ENCODE peak calls at places on chromosomes 11 and 22, in five cellular contexts. One of them, this sample, is unnamed.
A peak's percentile ranks its signal among the peaks of the same experiment; 100 is the strongest.

GRCh38 chr11:9895016-9895415 is 231.1 kb downstream of the SWAP70 start:
- DNase-seq in lower lobe of right lung: no peak
- DNase-seq in NCI-H1092: no peak
- DNase-seq in T1000: no peak
- DNase-seq in stimulated activated CD4-positive, alpha-beta T cell treated with anti-CD3 and anti-CD28 coated beads, Interleukin-4, amount 100 ng/mL, for 1 hour: no peak
- DNase-seq in this sample: peak; percentile 17

GRCh38 chr11:76808158-76808557 is 25.0 kb downstream of the TSKU start:
- DNase-seq in NCI-H1092: no peak
- DNase-seq in T1000: no peak
- DNase-seq in lower lobe of right lung: no peak
- DNase-seq in stimulated activated CD4-positive, alpha-beta T cell treated with anti-CD3 and anti-CD28 coated beads, Interleukin-4, amount 100 ng/mL, for 1 hour: no peak
- DNase-seq in this sample: no peak

GRCh38 chr11:129695543-129696308 is 119.9 kb upstream of the TMEM45B start:
- DNase-seq in lower lobe of right lung: peak; percentile 67
- DNase-seq in stimulated activated CD4-positive, alpha-beta T cell treated with anti-CD3 and anti-CD28 coated beads, Interleukin-4, amount 100 ng/mL, for 1 hour: peak; percentile 73
- DNase-seq in NCI-H1092: peak; percentile 65
- DNase-seq in T1000: no peak
- DNase-seq in this sample: no peak

GRCh38 chr11:68038226-68038717 is 553 bp upstream of the TCIRG1 start:
- DNase-seq in T1000: no peak
- DNase-seq in NCI-H1092: no peak
- DNase-seq in lower lobe of right lung: peak; percentile 59
- DNase-seq in stimulated activated CD4-positive, alpha-beta T cell treated with anti-CD3 and anti-CD28 coated beads, Interleukin-4, amount 100 ng/mL, for 1 hour: no peak
- DNase-seq in this sample: no peak

GRCh38 chr22:47102648-47103047 is 340.2 kb downstream of the TBC1D22A start:
- DNase-seq in T1000: no peak
- DNase-seq in lower lobe of right lung: no peak
- DNase-seq in NCI-H1092: no peak
- DNase-seq in stimulated activated CD4-positive, alpha-beta T cell treated with anti-CD3 and anti-CD28 coated beads, Interleukin-4, amount 100 ng/mL, for 1 hour: no peak
- DNase-seq in this sample: no peak

GRCh38 chr11:33268945-33269567 is 11.9 kb downstream of the HIPK3 start:
- DNase-seq in lower lobe of right lung: no peak
- DNase-seq in T1000: no peak
- DNase-seq in stimulated activated CD4-positive, alpha-beta T cell treated with anti-CD3 and anti-CD28 coated beads, Interleukin-4, amount 100 ng/mL, for 1 hour: no peak
- DNase-seq in NCI-H1092: no peak
- DNase-seq in this sample: no peak

GRCh38 chr11:15101072-15101701 is 13.5 kb upstream of the INSC start:
- DNase-seq in NCI-H1092: peak; percentile 64
- DNase-seq in stimulated activated CD4-positive, alpha-beta T cell treated with anti-CD3 and anti-CD28 coated beads, Interleukin-4, amount 100 ng/mL, for 1 hour: peak; percentile 40
- DNase-seq in lower lobe of right lung: peak; percentile 63
- DNase-seq in T1000: peak; percentile 31
- DNase-seq in this sample: no peak

GRCh38 chr11:116148056-116148455 is 624.7 kb downstream of the BUD13 start:
- DNase-seq in stimulated activated CD4-positive, alpha-beta T cell treated with anti-CD3 and anti-CD28 coated beads, Interleukin-4, amount 100 ng/mL, for 1 hour: no peak
- DNase-seq in lower lobe of right lung: no peak
- DNase-seq in NCI-H1092: peak; percentile 61
- DNase-seq in T1000: no peak
- DNase-seq in this sample: no peak

GRCh38 chr11:16861867-16862266 is 123.4 kb downstream of the C11orf58 start:
- DNase-seq in lower lobe of right lung: no peak
- DNase-seq in stimulated activated CD4-positive, alpha-beta T cell treated with anti-CD3 and anti-CD28 coated beads, Interleukin-4, amount 100 ng/mL, for 1 hour: no peak
- DNase-seq in T1000: no peak
- DNase-seq in NCI-H1092: no peak
- DNase-seq in this sample: no peak

GRCh38 chr11:10459029-10459970 is 4.2 kb downstream of the AMPD3 start:
- DNase-seq in T1000: no peak
- DNase-seq in lower lobe of right lung: no peak
- DNase-seq in NCI-H1092: no peak
- DNase-seq in stimulated activated CD4-positive, alpha-beta T cell treated with anti-CD3 and anti-CD28 coated beads, Interleukin-4, amount 100 ng/mL, for 1 hour: peak; percentile 56
- DNase-seq in this sample: no peak

GRCh38 chr22:39558950-39559349 is 11.6 kb upstream of the CACNA1I start:
- DNase-seq in T1000: no peak
- DNase-seq in stimulated activated CD4-positive, alpha-beta T cell treated with anti-CD3 and anti-CD28 coated beads, Interleukin-4, amount 100 ng/mL, for 1 hour: no peak
- DNase-seq in NCI-H1092: no peak
- DNase-seq in lower lobe of right lung: no peak
- DNase-seq in this sample: no peak

GRCh38 chr11:27293500-27294417 is 69.3 kb downstream of the CCDC34 start:
- DNase-seq in lower lobe of right lung: no peak
- DNase-seq in NCI-H1092: no peak
- DNase-seq in stimulated activated CD4-positive, alpha-beta T cell treated with anti-CD3 and anti-CD28 coated beads, Interleukin-4, amount 100 ng/mL, for 1 hour: no peak
- DNase-seq in T1000: no peak
- DNase-seq in this sample: no peak

GRCh38 chr11:94142308-94143277 is 14.0 kb downstream of the PANX1 start:
- DNase-seq in T1000: no peak
- DNase-seq in stimulated activated CD4-positive, alpha-beta T cell treated with anti-CD3 and anti-CD28 coated beads, Interleukin-4, amount 100 ng/mL, for 1 hour: no peak
- DNase-seq in NCI-H1092: no peak
- DNase-seq in lower lobe of right lung: no peak
- DNase-seq in this sample: no peak

GRCh38 chr11:75480890-75481190 is 44.9 kb downstream of the GDPD5 start:
- DNase-seq in NCI-H1092: no peak
- DNase-seq in T1000: no peak
- DNase-seq in stimulated activated CD4-positive, alpha-beta T cell treated with anti-CD3 and anti-CD28 coated beads, Interleukin-4, amount 100 ng/mL, for 1 hour: no peak
- DNase-seq in lower lobe of right lung: no peak
- DNase-seq in this sample: no peak

GRCh38 chr22:24758164-24758799 is 16.2 kb downstream of the PIWIL3 start:
- DNase-seq in stimulated activated CD4-positive, alpha-beta T cell treated with anti-CD3 and anti-CD28 coated beads, Interleukin-4, amount 100 ng/mL, for 1 hour: peak; percentile 51
- DNase-seq in NCI-H1092: peak; percentile 9
- DNase-seq in T1000: no peak
- DNase-seq in lower lobe of right lung: no peak
- DNase-seq in this sample: no peak

GRCh38 chr11:48066881-48067800 is 86.8 kb downstream of the PTPRJ start:
- DNase-seq in T1000: no peak
- DNase-seq in lower lobe of right lung: no peak
- DNase-seq in NCI-H1092: no peak
- DNase-seq in stimulated activated CD4-positive, alpha-beta T cell treated with anti-CD3 and anti-CD28 coated beads, Interleukin-4, amount 100 ng/mL, for 1 hour: no peak
- DNase-seq in this sample: no peak

GRCh38 chr11:72814139-72814830 is at the start of gene ATG16L2:
- DNase-seq in lower lobe of right lung: peak; percentile 91
- DNase-seq in T1000: peak; percentile 79
- DNase-seq in stimulated activated CD4-positive, alpha-beta T cell treated with anti-CD3 and anti-CD28 coated beads, Interleukin-4, amount 100 ng/mL, for 1 hour: peak; percentile 89
- DNase-seq in NCI-H1092: peak; percentile 83
- DNase-seq in this sample: no peak

GRCh38 chr11:118343981-118344521 is at the start of gene CD3G:
- DNase-seq in T1000: no peak
- DNase-seq in stimulated activated CD4-positive, alpha-beta T cell treated with anti-CD3 and anti-CD28 coated beads, Interleukin-4, amount 100 ng/mL, for 1 hour: peak; percentile 70
- DNase-seq in NCI-H1092: no peak
- DNase-seq in lower lobe of right lung: no peak
- DNase-seq in this sample: no peak

GRCh38 chr22:40367342-40367741 is 3.1 kb upstream of the SGSM3 start:
- DNase-seq in lower lobe of right lung: no peak
- DNase-seq in T1000: no peak
- DNase-seq in NCI-H1092: no peak
- DNase-seq in stimulated activated CD4-positive, alpha-beta T cell treated with anti-CD3 and anti-CD28 coated beads, Interleukin-4, amount 100 ng/mL, for 1 hour: no peak
- DNase-seq in this sample: no peak